ENCODE peak calls at places on chromosomes 1 and 21, in five cellular contexts. One of them, this sample, is unnamed.

GRCh38 chr1:76267631-76268030 is 193.1 kb downstream of the ST6GALNAC3 start:
- DNase-seq in kidney epithelial cell: no peak
- DNase-seq in iris pigment epithelial cell: no peak
- DNase-seq in fibroblast of pulmonary artery: no peak
- DNase-seq in iPS DF 19.7: no peak
- DNase-seq in this sample: no peak

GRCh38 chr21:34770581-34770980 is 101.8 kb downstream of the CLIC6 start:
- DNase-seq in iPS DF 19.7: no peak
- DNase-seq in kidney epithelial cell: no peak
- DNase-seq in fibroblast of pulmonary artery: no peak
- DNase-seq in iris pigment epithelial cell: no peak
- DNase-seq in this sample: no peak

GRCh38 chr1:42817440-42817767 is 207 bp upstream of the SVBP start:
- DNase-seq in iris pigment epithelial cell: no peak
- DNase-seq in fibroblast of pulmonary artery: no peak
- DNase-seq in iPS DF 19.7: no peak
- DNase-seq in kidney epithelial cell: no peak
- DNase-seq in this sample: no peak

GRCh38 chr1:213511173-213511572 is 460.1 kb downstream of the RPS6KC1 start:
- DNase-seq in kidney epithelial cell: no peak
- DNase-seq in fibroblast of pulmonary artery: no peak
- DNase-seq in iris pigment epithelial cell: no peak
- DNase-seq in iPS DF 19.7: no peak
- DNase-seq in this sample: no peak

GRCh38 chr1:31672988-31673387 is 28.3 kb upstream of the PEF1 start:
- DNase-seq in iris pigment epithelial cell: no peak
- DNase-seq in kidney epithelial cell: no peak
- DNase-seq in iPS DF 19.7: no peak
- DNase-seq in fibroblast of pulmonary artery: no peak
- DNase-seq in this sample: no peak

GRCh38 chr1:181135462-181135781 is 46.9 kb downstream of the IER5 start:
- DNase-seq in fibroblast of pulmonary artery: no peak
- DNase-seq in iPS DF 19.7: no peak
- DNase-seq in iris pigment epithelial cell: peak; percentile 48
- DNase-seq in kidney epithelial cell: no peak
- DNase-seq in this sample: no peak

GRCh38 chr1:20371883-20372282 is 81.2 kb downstream of the VWA5B1 start:
- DNase-seq in fibroblast of pulmonary artery: no peak
- DNase-seq in iris pigment epithelial cell: no peak
- DNase-seq in iPS DF 19.7: no peak
- DNase-seq in kidney epithelial cell: no peak
- DNase-seq in this sample: no peak

GRCh38 chr1:169367096-169367685 is 406 bp downstream of the NME7 start:
- DNase-seq in fibroblast of pulmonary artery: no peak
- DNase-seq in iris pigment epithelial cell: no peak
- DNase-seq in iPS DF 19.7: no peak
- DNase-seq in kidney epithelial cell: no peak
- DNase-seq in this sample: no peak

GRCh38 chr1:203512830-203513578 is 19.1 kb downstream of the OPTC start:
- DNase-seq in fibroblast of pulmonary artery: peak; percentile 92
- DNase-seq in iris pigment epithelial cell: peak; percentile 94
- DNase-seq in iPS DF 19.7: no peak
- DNase-seq in kidney epithelial cell: peak; percentile 95
- DNase-seq in this sample: no peak

GRCh38 chr1:6466023-6466422 is at the start of gene TNFRSF25:
- DNase-seq in kidney epithelial cell: no peak
- DNase-seq in iPS DF 19.7: no peak
- DNase-seq in iris pigment epithelial cell: no peak
- DNase-seq in fibroblast of pulmonary artery: no peak
- DNase-seq in this sample: no peak